ENCODE peak calls at places on chromosomes 16 and 17, in six cellular contexts. One of them, this sample, is unnamed.

GRCh38 chr17:27494192-27495091 is 38.2 kb downstream of the KSR1 start:
- DNase-seq in stomach: peak; percentile 87
- DNase-seq in left lung: peak; percentile 83
- DNase-seq in suprapubic skin: peak; percentile 95
- DNase-seq in CD8-positive, alpha-beta T cell: no peak
- DNase-seq in lower leg skin: peak; percentile 96
- DNase-seq in this sample: no peak

GRCh38 chr16:48525201-48526057 is 84.6 kb downstream of the N4BP1 start:
- DNase-seq in CD8-positive, alpha-beta T cell: no peak
- DNase-seq in lower leg skin: peak; percentile 72
- DNase-seq in left lung: no peak
- DNase-seq in suprapubic skin: no peak
- DNase-seq in stomach: no peak
- DNase-seq in this sample: no peak

GRCh38 chr16:85675528-85675927 is 13.2 kb downstream of the GINS2 start:
- DNase-seq in lower leg skin: no peak
- DNase-seq in suprapubic skin: no peak
- DNase-seq in left lung: no peak
- DNase-seq in CD8-positive, alpha-beta T cell: no peak
- DNase-seq in stomach: no peak
- DNase-seq in this sample: no peak

GRCh38 chr16:48511071-48511540 is 98.9 kb downstream of the N4BP1 start:
- DNase-seq in lower leg skin: peak; percentile 79
- DNase-seq in CD8-positive, alpha-beta T cell: no peak
- DNase-seq in left lung: no peak
- DNase-seq in suprapubic skin: peak; percentile 51
- DNase-seq in stomach: no peak
- DNase-seq in this sample: no peak

GRCh38 chr16:78748471-78748929 is 649.0 kb downstream of the WWOX start:
- DNase-seq in left lung: no peak
- DNase-seq in lower leg skin: no peak
- DNase-seq in CD8-positive, alpha-beta T cell: no peak
- DNase-seq in stomach: no peak
- DNase-seq in suprapubic skin: no peak
- DNase-seq in this sample: no peak

GRCh38 chr17:81049973-81050551 is 15.1 kb downstream of the BAIAP2 start:
- DNase-seq in CD8-positive, alpha-beta T cell: no peak
- DNase-seq in suprapubic skin: no peak
- DNase-seq in stomach: peak; percentile 89
- DNase-seq in left lung: peak; percentile 87
- DNase-seq in lower leg skin: no peak
- DNase-seq in this sample: no peak

GRCh38 chr16:2432801-2433505 is 3.7 kb downstream of the CCNF start:
- DNase-seq in CD8-positive, alpha-beta T cell: no peak
- DNase-seq in suprapubic skin: peak; percentile 46
- DNase-seq in stomach: no peak
- DNase-seq in left lung: no peak
- DNase-seq in lower leg skin: no peak
- DNase-seq in this sample: no peak

GRCh38 chr17:55672585-55673501 is 49.8 kb downstream of the TMEM100 start:
- DNase-seq in suprapubic skin: peak; percentile 62
- DNase-seq in lower leg skin: no peak
- DNase-seq in stomach: no peak
- DNase-seq in left lung: no peak
- DNase-seq in CD8-positive, alpha-beta T cell: no peak
- DNase-seq in this sample: no peak

GRCh38 chr17:79979841-79980215 is 55.8 kb downstream of the TBC1D16 start:
- DNase-seq in CD8-positive, alpha-beta T cell: no peak
- DNase-seq in suprapubic skin: peak; percentile 31
- DNase-seq in left lung: peak; percentile 52
- DNase-seq in stomach: no peak
- DNase-seq in lower leg skin: peak; percentile 77
- DNase-seq in this sample: no peak

GRCh38 chr16:72786606-72787005 is 261.3 kb downstream of the ZFHX3 start:
- DNase-seq in suprapubic skin: no peak
- DNase-seq in stomach: no peak
- DNase-seq in left lung: no peak
- DNase-seq in lower leg skin: no peak
- DNase-seq in CD8-positive, alpha-beta T cell: no peak
- DNase-seq in this sample: peak; percentile 78
- H3K4me3 ChIP-seq in suprapubic skin: no peak overlapping the region
- H3K4me3 ChIP-seq in stomach: no peak overlapping the region
- H3K4me3 ChIP-seq in left lung: no peak overlapping the region
- H3K4me3 ChIP-seq in lower leg skin: no peak overlapping the region
- H3K4me3 ChIP-seq in CD8-positive, alpha-beta T cell: no peak overlapping the region
- H3K4me3 ChIP-seq in this sample: no peak overlapping the region

DNA sequence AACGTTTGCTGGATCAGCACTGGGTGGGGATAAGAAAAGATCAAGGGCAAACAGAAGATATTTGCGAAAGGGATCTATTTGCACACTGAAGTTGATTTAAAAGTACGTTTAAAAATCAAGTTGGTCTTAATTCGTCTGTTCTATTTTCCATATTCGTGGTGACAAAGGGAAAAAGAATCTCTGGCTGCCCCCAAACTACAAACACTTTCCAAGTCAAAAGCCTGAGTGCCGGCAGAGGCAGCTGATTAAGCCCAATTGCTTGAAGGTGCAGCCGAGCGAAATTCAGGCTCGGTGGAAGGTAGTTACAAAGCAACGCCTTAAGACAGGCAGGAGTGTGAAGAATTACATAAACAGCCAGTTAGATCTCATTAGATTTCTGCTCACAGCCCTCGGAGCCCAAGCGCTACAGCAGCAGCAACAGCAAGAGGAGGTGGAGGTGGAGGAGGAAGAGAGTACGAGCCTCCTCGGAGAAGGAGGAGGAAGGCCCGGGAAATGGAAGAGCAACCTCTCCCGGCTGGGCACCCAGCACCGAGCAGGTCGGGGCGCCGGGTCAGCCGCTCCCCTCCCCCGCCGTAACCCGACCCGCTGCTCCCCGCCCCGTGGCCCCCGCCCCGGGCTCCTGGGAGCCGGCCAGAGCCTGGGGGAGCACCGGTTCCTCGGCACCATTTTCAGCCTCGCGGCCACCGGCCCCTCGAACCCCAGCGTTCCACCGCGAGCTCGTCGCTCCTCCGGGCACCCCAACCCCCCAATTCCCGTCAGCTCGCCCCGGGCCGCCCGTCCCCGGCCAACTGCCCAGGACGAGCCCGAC is 890 bp downstream of the TOB1 start:
- DNase-seq in left lung: peak; percentile 91
- DNase-seq in lower leg skin: peak; percentile 92
- DNase-seq in suprapubic skin: peak; percentile 83
- DNase-seq in stomach: peak; percentile 64
- DNase-seq in CD8-positive, alpha-beta T cell: peak; percentile 68
- DNase-seq in this sample: peak; percentile 92
- TF ChIP-seq CTCF in left lung: no peak
- TF ChIP-seq CTCF in lower leg skin: no peak
- TF ChIP-seq CTCF in suprapubic skin: no peak
- TF ChIP-seq CTCF in stomach: no peak
- TF ChIP-seq CTCF in CD8-positive, alpha-beta T cell: no peak
- TF ChIP-seq CTCF in this sample: no peak

DNA sequence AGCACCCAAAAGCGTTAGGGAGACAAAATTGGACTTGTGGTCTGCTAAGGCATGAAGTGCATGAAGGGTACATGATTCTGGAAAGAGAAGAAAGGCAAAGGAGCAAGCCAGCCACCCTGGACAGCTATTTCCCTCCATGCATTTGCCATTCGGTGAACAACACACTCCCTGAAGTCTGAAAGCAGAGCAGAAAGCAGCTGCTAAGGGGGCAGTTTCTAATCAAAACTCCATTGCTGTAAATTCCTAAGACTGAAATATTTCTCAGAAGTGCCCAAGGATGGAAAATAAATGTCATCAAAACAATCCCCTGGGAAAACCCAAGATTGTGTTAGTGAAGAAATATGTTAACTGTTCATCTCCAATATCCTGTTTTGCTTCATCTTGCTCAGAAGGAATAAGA is 44.3 kb downstream of the PMP22 start:
- DNase-seq in suprapubic skin: no peak
- DNase-seq in lower leg skin: no peak
- DNase-seq in stomach: no peak
- DNase-seq in left lung: no peak
- DNase-seq in CD8-positive, alpha-beta T cell: no peak
- DNase-seq in this sample: no peak
- H3K4me3 ChIP-seq in suprapubic skin: no peak overlapping the region
- H3K4me3 ChIP-seq in lower leg skin: no peak overlapping the region
- H3K4me3 ChIP-seq in stomach: no peak overlapping the region
- H3K4me3 ChIP-seq in left lung: no peak overlapping the region
- H3K4me3 ChIP-seq in CD8-positive, alpha-beta T cell: no peak overlapping the region
- H3K4me3 ChIP-seq in this sample: no peak overlapping the region

GRCh38 chr17:63478814-63479494 is 2.1 kb downstream of the ACE start:
- DNase-seq in CD8-positive, alpha-beta T cell: peak; percentile 78
- DNase-seq in left lung: peak; percentile 89
- DNase-seq in stomach: peak; percentile 88
- DNase-seq in suprapubic skin: peak; percentile 90
- DNase-seq in lower leg skin: peak; percentile 95
- DNase-seq in this sample: no peak
- TF ChIP-seq CTCF in CD8-positive, alpha-beta T cell: peak; percentile 61
- TF ChIP-seq CTCF in left lung: peak; percentile 74
- TF ChIP-seq CTCF in stomach: peak; percentile 85
- TF ChIP-seq CTCF in suprapubic skin: peak; percentile 51
- TF ChIP-seq CTCF in lower leg skin: peak; percentile 50
- TF ChIP-seq CTCF in this sample: peak; percentile 66

GRCh38 chr17:78381601-78382168 is 3.2 kb downstream of the PGS1 start:
- DNase-seq in left lung: peak; percentile 5
- DNase-seq in suprapubic skin: no peak
- DNase-seq in stomach: no peak
- DNase-seq in lower leg skin: no peak
- DNase-seq in CD8-positive, alpha-beta T cell: peak; percentile 40
- DNase-seq in this sample: no peak
- H3K4me3 ChIP-seq in left lung: no peak overlapping the region
- H3K4me3 ChIP-seq in suprapubic skin: no peak overlapping the region
- H3K4me3 ChIP-seq in stomach: no peak overlapping the region
- H3K4me3 ChIP-seq in lower leg skin: no peak overlapping the region
- H3K4me3 ChIP-seq in CD8-positive, alpha-beta T cell: peak overlapping the region; percentile 0
- H3K4me3 ChIP-seq in this sample: no peak overlapping the region

DNA sequence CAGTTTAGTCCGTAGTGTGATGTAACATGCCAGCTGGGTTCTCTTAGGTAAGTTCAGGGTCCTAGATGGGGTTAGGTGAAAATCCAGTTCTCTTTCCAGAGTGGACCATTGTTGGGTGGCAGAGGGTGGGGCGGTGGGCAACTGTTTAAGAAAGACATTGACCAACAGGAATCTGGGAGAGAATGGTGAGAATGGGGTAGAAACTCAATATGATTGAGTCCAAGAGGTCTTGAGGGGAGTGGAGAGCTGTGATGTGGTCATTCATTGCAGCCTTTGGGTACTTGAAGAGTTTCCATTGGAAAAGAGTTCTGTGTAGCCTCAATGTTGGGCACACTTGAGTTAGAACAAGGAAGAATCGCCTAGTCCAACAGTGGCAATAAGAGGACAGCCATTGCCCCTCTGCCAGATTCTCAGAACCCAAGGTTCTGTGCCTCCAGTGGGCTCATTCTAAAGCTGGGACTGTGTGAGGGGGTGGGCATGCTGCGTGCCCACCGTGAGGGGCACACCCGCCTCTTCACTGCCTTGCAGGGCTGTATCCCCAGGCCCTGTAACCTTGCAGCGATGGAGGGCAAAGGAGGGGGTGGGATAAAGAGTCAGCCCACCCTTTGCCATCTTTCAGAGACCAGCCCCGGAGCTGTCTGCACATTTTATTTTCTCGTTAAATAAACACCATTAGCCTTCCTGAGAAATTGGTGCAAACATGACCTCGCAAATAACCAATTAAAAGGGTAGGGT is 208.1 kb downstream of the CCDC182 start:
- DNase-seq in suprapubic skin: no peak
- DNase-seq in stomach: no peak
- DNase-seq in lower leg skin: no peak
- DNase-seq in CD8-positive, alpha-beta T cell: no peak
- DNase-seq in left lung: no peak
- DNase-seq in this sample: no peak
- TF ChIP-seq CTCF in suprapubic skin: no peak
- TF ChIP-seq CTCF in stomach: no peak
- TF ChIP-seq CTCF in lower leg skin: no peak
- TF ChIP-seq CTCF in CD8-positive, alpha-beta T cell: no peak
- TF ChIP-seq CTCF in left lung: no peak
- TF ChIP-seq CTCF in this sample: no peak

GRCh38 chr17:48011405-48012150 is 26.0 kb downstream of the COPZ2 start:
- DNase-seq in stomach: peak; percentile 32
- DNase-seq in suprapubic skin: no peak
- DNase-seq in CD8-positive, alpha-beta T cell: peak; percentile 52
- DNase-seq in left lung: no peak
- DNase-seq in lower leg skin: no peak
- DNase-seq in this sample: no peak

GRCh38 chr17:48012151-48012520 is 25.5 kb downstream of the COPZ2 start:
- DNase-seq in CD8-positive, alpha-beta T cell: peak; percentile 61
- DNase-seq in lower leg skin: no peak
- DNase-seq in left lung: peak; percentile 89
- DNase-seq in stomach: peak; percentile 62
- DNase-seq in suprapubic skin: no peak
- DNase-seq in this sample: no peak

GRCh38 chr17:48013876-48014602 is 23.6 kb downstream of the COPZ2 start:
- DNase-seq in stomach: no peak
- DNase-seq in CD8-positive, alpha-beta T cell: no peak
- DNase-seq in lower leg skin: no peak
- DNase-seq in suprapubic skin: no peak
- DNase-seq in left lung: no peak
- DNase-seq in this sample: no peak

GRCh38 chr17:48014603-48015037 is 23.0 kb downstream of the COPZ2 start:
- DNase-seq in left lung: no peak
- DNase-seq in lower leg skin: no peak
- DNase-seq in CD8-positive, alpha-beta T cell: no peak
- DNase-seq in stomach: no peak
- DNase-seq in suprapubic skin: no peak
- DNase-seq in this sample: no peak

GRCh38 chr17:48016112-48016511 is 21.5 kb downstream of the COPZ2 start:
- DNase-seq in lower leg skin: no peak
- DNase-seq in CD8-positive, alpha-beta T cell: no peak
- DNase-seq in stomach: no peak
- DNase-seq in left lung: no peak
- DNase-seq in suprapubic skin: no peak
- DNase-seq in this sample: no peak
- H3K4me3 ChIP-seq in lower leg skin: no peak overlapping the region
- H3K4me3 ChIP-seq in CD8-positive, alpha-beta T cell: no peak overlapping the region
- H3K4me3 ChIP-seq in stomach: no peak overlapping the region
- H3K4me3 ChIP-seq in left lung: no peak overlapping the region
- H3K4me3 ChIP-seq in suprapubic skin: no peak overlapping the region
- H3K4me3 ChIP-seq in this sample: no peak overlapping the region

GRCh38 chr16:17419266-17419665 is 51.5 kb downstream of the XYLT1 start:
- DNase-seq in suprapubic skin: no peak
- DNase-seq in CD8-positive, alpha-beta T cell: no peak
- DNase-seq in stomach: no peak
- DNase-seq in lower leg skin: no peak
- DNase-seq in left lung: no peak
- DNase-seq in this sample: no peak

GRCh38 chr16:17417740-17418139 is 53.0 kb downstream of the XYLT1 start:
- DNase-seq in CD8-positive, alpha-beta T cell: no peak
- DNase-seq in suprapubic skin: no peak
- DNase-seq in left lung: no peak
- DNase-seq in stomach: no peak
- DNase-seq in lower leg skin: no peak
- DNase-seq in this sample: no peak

GRCh38 chr16:17414421-17414820 is 56.3 kb downstream of the XYLT1 start:
- DNase-seq in left lung: no peak
- DNase-seq in stomach: no peak
- DNase-seq in CD8-positive, alpha-beta T cell: no peak
- DNase-seq in lower leg skin: no peak
- DNase-seq in suprapubic skin: no peak
- DNase-seq in this sample: no peak

GRCh38 chr16:17414916-17415315 is 55.8 kb downstream of the XYLT1 start:
- DNase-seq in stomach: no peak
- DNase-seq in left lung: no peak
- DNase-seq in suprapubic skin: no peak
- DNase-seq in CD8-positive, alpha-beta T cell: no peak
- DNase-seq in lower leg skin: no peak
- DNase-seq in this sample: no peak

GRCh38 chr16:17416461-17417221 is 54.1 kb downstream of the XYLT1 start:
- DNase-seq in stomach: no peak
- DNase-seq in suprapubic skin: no peak
- DNase-seq in lower leg skin: no peak
- DNase-seq in CD8-positive, alpha-beta T cell: peak; percentile 56
- DNase-seq in left lung: peak; percentile 74
- DNase-seq in this sample: no peak
- TF ChIP-seq CTCF in stomach: no peak
- TF ChIP-seq CTCF in suprapubic skin: no peak
- TF ChIP-seq CTCF in lower leg skin: no peak
- TF ChIP-seq CTCF in CD8-positive, alpha-beta T cell: peak; percentile 43
- TF ChIP-seq CTCF in left lung: no peak
- TF ChIP-seq CTCF in this sample: peak; percentile 34

This sample was measured in esophagus muscularis mucosa.